ENCODE peak calls at places on chromosomes 3 and 15, in seven cellular contexts. K, A, L, I, G, Y and N are unnamed samples.

GRCh38 chr3:11238880-11239279 is 33.3 kb upstream of the ATG7 start:
- DNase-seq in K (no peak), A (no peak), L (no peak), I (peak; percentile 44), G (peak; percentile 94), Y (no peak), N (peak; percentile 69)

GRCh38 chr3:128532007-128532983 is 39.3 kb upstream of the GATA2 start:
- DNase-seq in K (no peak), A (no peak), L (no peak), I (no peak), G (no peak), Y (no peak), N (no peak)

GRCh38 chr3:23594897-23595670 is 210.7 kb upstream of the UBE2E1 start:
- DNase-seq in K (no peak), A (no peak), L (no peak), I (no peak), G (no peak), Y (no peak), N (no peak)

GRCh38 chr3:9028134-9028533 is 64.9 kb upstream of the RAD18 start:
- DNase-seq in K (peak; percentile 91), A (peak; percentile 96), L (no peak), I (peak; percentile 41), G (peak; percentile 71), Y (peak; percentile 50), N (no peak)

GRCh38 chr15:48176957-48177356 is 1.1 kb downstream of the MYEF2 start:
- DNase-seq in K (no peak), A (no peak), L (no peak), I (no peak), G (no peak), Y (no peak), N (no peak)

GRCh38 chr3:108946292-108947290 is 7.1 kb downstream of the GUCA1C start:
- DNase-seq in K (no peak), A (no peak), L (no peak), I (no peak), G (peak; percentile 84), Y (no peak), N (no peak)

GRCh38 chr3:76063019-76063418 is 277.7 kb upstream of the ZNF717 start:
- DNase-seq in K (no peak), A (no peak), L (no peak), I (peak; percentile 22), G (peak; percentile 1), Y (no peak), N (no peak)

GRCh38 chr15:48507416-48508065 is 138.0 kb downstream of the FBN1 start:
- DNase-seq in K (no peak), A (no peak), L (no peak), I (peak; percentile 58), G (peak; percentile 58), Y (no peak), N (no peak)

GRCh38 chr3:144868506-144868905 is 896.9 kb downstream of the DIPK2A start:
- DNase-seq in K (no peak), A (no peak), L (no peak), I (no peak), G (no peak), Y (no peak), N (no peak)

GRCh38 chr3:67468511-67468910 is 185.9 kb downstream of the SUCLG2 start:
- DNase-seq in K (no peak), A (no peak), L (no peak), I (no peak), G (peak; percentile 20), Y (no peak), N (no peak)

GRCh38 chr3:73074681-73075305 is 13.3 kb downstream of the EBLN2 start:
- DNase-seq in K (no peak), A (no peak), L (no peak), I (peak; percentile 39), G (no peak), Y (no peak), N (no peak)

GRCh38 chr3:122076414-122077292 is 21.5 kb downstream of the CD86 start:
- DNase-seq in K (no peak), A (no peak), L (peak; percentile 63), I (no peak), G (no peak), Y (no peak), N (no peak)

GRCh38 chr3:108552267-108553159 is 36.7 kb downstream of the CIP2A start:
- DNase-seq in K (no peak), A (no peak), L (no peak), I (peak; percentile 14), G (peak; percentile 48), Y (peak; percentile 3), N (no peak)

GRCh38 chr15:28994142-28994829 is 108.5 kb downstream of the APBA2 start:
- DNase-seq in K (no peak), A (no peak), L (no peak), I (no peak), G (no peak), Y (no peak), N (no peak)

GRCh38 chr3:66322436-66322835 is 101.6 kb downstream of the SLC25A26 start:
- DNase-seq in K (no peak), A (no peak), L (no peak), I (no peak), G (peak; percentile 22), Y (no peak), N (no peak)

GRCh38 chr3:99999541-99999940 is 114.8 kb downstream of the FILIP1L start:
- DNase-seq in K (no peak), A (no peak), L (no peak), I (peak; percentile 71), G (peak; percentile 40), Y (no peak), N (peak; percentile 45)

GRCh38 chr3:175338775-175339535 is 479.8 kb downstream of the NAALADL2 start:
- DNase-seq in K (no peak), A (peak; percentile 26), L (no peak), I (peak; percentile 66), G (peak; percentile 96), Y (no peak), N (peak; percentile 59)

GRCh38 chr15:88539441-88539840 is 7.0 kb downstream of the DET1 start:
- DNase-seq in K (no peak), A (no peak), L (no peak), I (no peak), G (peak; percentile 54), Y (no peak), N (no peak)

GRCh38 chr15:58432421-58432820 is 630 bp downstream of the LIPC start:
- DNase-seq in K (no peak), A (no peak), L (no peak), I (peak; percentile 29), G (no peak), Y (no peak), N (no peak)

GRCh38 chr15:85750807-85751730 is 43.7 kb downstream of the KLHL25 start:
- DNase-seq in K (peak; percentile 81), A (peak; percentile 24), L (no peak), I (no peak), G (no peak), Y (no peak), N (no peak)

GRCh38 chr15:79495716-79496115 is 63.6 kb downstream of the MINAR1 start:
- DNase-seq in K (no peak), A (no peak), L (no peak), I (no peak), G (no peak), Y (no peak), N (no peak)

GRCh38 chr3:120438971-120439370 is 11.8 kb downstream of the FSTL1 start:
- DNase-seq in K (no peak), A (no peak), L (no peak), I (peak; percentile 45), G (no peak), Y (no peak), N (no peak)

GRCh38 chr3:155637567-155637966 is 107.3 kb downstream of the PLCH1 start:
- DNase-seq in K (no peak), A (no peak), L (no peak), I (no peak), G (no peak), Y (no peak), N (no peak)

GRCh38 chr15:80615783-80616391 is 79.2 kb upstream of the ABHD17C start:
- DNase-seq in K (no peak), A (peak; percentile 69), L (no peak), I (peak; percentile 71), G (peak; percentile 79), Y (peak; percentile 70), N (no peak)

GRCh38 chr3:124860599-124860998 is 26.6 kb downstream of the ITGB5 start:
- DNase-seq in K (no peak), A (peak; percentile 46), L (no peak), I (peak; percentile 91), G (peak; percentile 100), Y (no peak), N (peak; percentile 90)

GRCh38 chr3:33115024-33115768 is 1.4 kb downstream of the CRTAP start:
- DNase-seq in K (no peak), A (peak; percentile 51), L (no peak), I (peak; percentile 84), G (peak; percentile 91), Y (no peak), N (peak; percentile 59)

GRCh38 chr3:42803800-42804112 is 534 bp downstream of the HIGD1A start:
- DNase-seq in K (no peak), A (peak; percentile 43), L (peak; percentile 44), I (peak; percentile 52), G (peak; percentile 34), Y (no peak), N (no peak)

GRCh38 chr15:25810631-25811077 is 52.5 kb downstream of the ATP10A start:
- DNase-seq in K (no peak), A (no peak), L (no peak), I (no peak), G (no peak), Y (no peak), N (no peak)

GRCh38 chr3:187919018-187919417 is 173.8 kb upstream of the BCL6 start:
- DNase-seq in K (no peak), A (no peak), L (peak; percentile 76), I (no peak), G (no peak), Y (no peak), N (no peak)